ENCODE peak calls at places on chromosome 4, in six cellular contexts. One of them, this sample, is unnamed.

GRCh38 chr4:187017156-187017555 is 293.5 kb upstream of the FAT1 start:
- DNase-seq in cardiac fibroblast: no peak
- DNase-seq in brain microvascular endothelial cell: no peak
- DNase-seq in PC-3: peak; percentile 2
- DNase-seq in SK-N-SH: no peak
- DNase-seq in astrocyte of the spinal cord: no peak
- DNase-seq in this sample: no peak

GRCh38 chr4:113444386-113444785 is 317.2 kb downstream of the CAMK2D start:
- DNase-seq in PC-3: peak; percentile 55
- DNase-seq in cardiac fibroblast: peak; percentile 83
- DNase-seq in SK-N-SH: no peak
- DNase-seq in astrocyte of the spinal cord: peak; percentile 70
- DNase-seq in brain microvascular endothelial cell: no peak
- DNase-seq in this sample: no peak

GRCh38 chr4:55386073-55386472 is 9.7 kb upstream of the TMEM165 start:
- DNase-seq in astrocyte of the spinal cord: no peak
- DNase-seq in SK-N-SH: peak; percentile 53
- DNase-seq in cardiac fibroblast: peak; percentile 42
- DNase-seq in brain microvascular endothelial cell: peak; percentile 45
- DNase-seq in PC-3: peak; percentile 56
- DNase-seq in this sample: no peak

GRCh38 chr4:171650543-171650942 is 162.7 kb upstream of the GALNTL6 start:
- DNase-seq in astrocyte of the spinal cord: no peak
- DNase-seq in PC-3: no peak
- DNase-seq in cardiac fibroblast: no peak
- DNase-seq in SK-N-SH: peak; percentile 8
- DNase-seq in brain microvascular endothelial cell: no peak
- DNase-seq in this sample: no peak

GRCh38 chr4:545612-546011 is 30.5 kb downstream of the TMEM271 start:
- DNase-seq in cardiac fibroblast: no peak
- DNase-seq in brain microvascular endothelial cell: no peak
- DNase-seq in astrocyte of the spinal cord: no peak
- DNase-seq in SK-N-SH: no peak
- DNase-seq in PC-3: no peak
- DNase-seq in this sample: no peak

GRCh38 chr4:62622084-62622483 is 1422.0 kb downstream of the ADGRL3 start:
- DNase-seq in SK-N-SH: no peak
- DNase-seq in brain microvascular endothelial cell: no peak
- DNase-seq in PC-3: no peak
- DNase-seq in cardiac fibroblast: no peak
- DNase-seq in astrocyte of the spinal cord: no peak
- DNase-seq in this sample: no peak

GRCh38 chr4:5664778-5665177 is 43.6 kb downstream of the EVC2 start:
- DNase-seq in brain microvascular endothelial cell: no peak
- DNase-seq in cardiac fibroblast: no peak
- DNase-seq in SK-N-SH: no peak
- DNase-seq in astrocyte of the spinal cord: no peak
- DNase-seq in PC-3: no peak
- DNase-seq in this sample: no peak

GRCh38 chr4:4862665-4863482 is 3.4 kb downstream of the MSX1 start:
- DNase-seq in brain microvascular endothelial cell: no peak
- DNase-seq in cardiac fibroblast: no peak
- DNase-seq in SK-N-SH: peak; percentile 43
- DNase-seq in PC-3: no peak
- DNase-seq in astrocyte of the spinal cord: peak; percentile 22
- DNase-seq in this sample: no peak

GRCh38 chr4:177313263-177313662 is 3.6 kb downstream of the NEIL3 start:
- DNase-seq in cardiac fibroblast: peak; percentile 60
- DNase-seq in PC-3: no peak
- DNase-seq in brain microvascular endothelial cell: no peak
- DNase-seq in astrocyte of the spinal cord: no peak
- DNase-seq in SK-N-SH: no peak
- DNase-seq in this sample: no peak

GRCh38 chr4:123398803-123399637 is 2.4 kb downstream of the SPRY1 start:
- DNase-seq in PC-3: peak; percentile 57
- DNase-seq in brain microvascular endothelial cell: peak; percentile 71
- DNase-seq in cardiac fibroblast: peak; percentile 87
- DNase-seq in SK-N-SH: peak; percentile 39
- DNase-seq in astrocyte of the spinal cord: peak; percentile 78
- DNase-seq in this sample: no peak

GRCh38 chr4:55865228-55865806 is 11.9 kb downstream of the EXOC1 start:
- DNase-seq in cardiac fibroblast: peak; percentile 80
- DNase-seq in astrocyte of the spinal cord: peak; percentile 73
- DNase-seq in PC-3: peak; percentile 52
- DNase-seq in SK-N-SH: no peak
- DNase-seq in brain microvascular endothelial cell: peak; percentile 36
- DNase-seq in this sample: no peak

GRCh38 chr4:126627255-126627654 is 1005.5 kb upstream of the INTU start:
- DNase-seq in PC-3: peak; percentile 20
- DNase-seq in brain microvascular endothelial cell: peak; percentile 13
- DNase-seq in cardiac fibroblast: peak; percentile 46
- DNase-seq in SK-N-SH: peak; percentile 6
- DNase-seq in astrocyte of the spinal cord: peak; percentile 45
- DNase-seq in this sample: no peak

GRCh38 chr4:67700119-67700873 is 659 bp downstream of the UBA6 start:
- DNase-seq in cardiac fibroblast: peak; percentile 41
- DNase-seq in brain microvascular endothelial cell: no peak
- DNase-seq in astrocyte of the spinal cord: peak; percentile 50
- DNase-seq in PC-3: peak; percentile 52
- DNase-seq in SK-N-SH: peak; percentile 15
- DNase-seq in this sample: no peak

DNA sequence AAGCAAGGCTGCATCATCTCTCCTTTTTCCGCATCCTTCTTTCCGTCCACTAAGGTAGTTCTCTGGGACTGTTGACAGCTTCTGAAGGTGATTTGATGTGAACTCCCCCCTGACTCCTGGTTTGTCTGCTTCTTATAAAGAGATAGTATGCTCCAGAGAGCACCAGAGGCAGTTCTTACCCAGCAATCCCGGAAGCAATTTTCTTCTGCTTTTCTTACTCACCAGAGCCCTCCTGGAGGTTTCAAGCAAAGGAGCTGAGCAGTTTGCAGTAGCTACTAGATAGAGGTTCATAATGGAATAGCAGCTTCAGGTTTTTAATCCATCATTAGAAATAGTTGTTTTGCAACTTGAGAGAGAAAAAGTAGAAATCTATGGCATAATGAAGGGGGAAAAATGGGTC is 151.1 kb downstream of the PALLD start:
- DNase-seq in cardiac fibroblast: no peak
- DNase-seq in SK-N-SH: no peak
- DNase-seq in PC-3: no peak
- DNase-seq in brain microvascular endothelial cell: peak; percentile 51
- DNase-seq in astrocyte of the spinal cord: peak; percentile 68
- DNase-seq in this sample: no peak
- H3K4me3 ChIP-seq in cardiac fibroblast: no peak overlapping the region
- H3K4me3 ChIP-seq in SK-N-SH: no peak overlapping the region
- H3K4me3 ChIP-seq in PC-3: no peak overlapping the region
- H3K4me3 ChIP-seq in brain microvascular endothelial cell: no peak overlapping the region
- H3K4me3 ChIP-seq in astrocyte of the spinal cord: no peak overlapping the region
- H3K4me3 ChIP-seq in this sample: no peak overlapping the region

DNA sequence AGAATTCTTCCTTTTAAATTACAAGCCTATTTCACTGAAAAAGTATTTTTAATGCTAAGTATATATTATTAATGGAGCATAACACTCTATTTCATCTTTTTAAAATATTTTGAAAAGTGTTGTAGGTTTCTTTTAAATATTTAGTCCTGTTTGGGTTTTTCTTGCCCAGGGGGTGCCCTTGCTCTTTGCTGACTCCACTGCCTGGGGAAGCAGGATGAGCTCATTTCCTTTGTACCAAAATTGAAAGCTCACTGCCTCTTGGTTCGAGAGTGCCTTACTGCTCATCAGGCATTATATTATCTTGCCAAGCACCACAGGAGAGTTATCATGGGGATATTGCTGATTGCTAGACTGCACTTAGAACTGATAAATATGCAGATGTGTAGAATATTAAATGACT is 819.2 kb downstream of the PCDH18 start:
- DNase-seq in brain microvascular endothelial cell: peak; percentile 52
- DNase-seq in cardiac fibroblast: peak; percentile 68
- DNase-seq in SK-N-SH: no peak
- DNase-seq in astrocyte of the spinal cord: peak; percentile 40
- DNase-seq in PC-3: peak; percentile 19
- DNase-seq in this sample: peak; percentile 10
- TF ChIP-seq CTCF in brain microvascular endothelial cell: no peak
- TF ChIP-seq CTCF in cardiac fibroblast: peak; percentile 34
- TF ChIP-seq CTCF in SK-N-SH: peak; percentile 14
- TF ChIP-seq CTCF in astrocyte of the spinal cord: peak; percentile 8
- TF ChIP-seq CTCF in PC-3: no peak
- TF ChIP-seq CTCF in this sample: peak; percentile 48

GRCh38 chr4:158172558-158173258 is at the start of gene GASK1B:
- DNase-seq in cardiac fibroblast: peak; percentile 83
- DNase-seq in brain microvascular endothelial cell: peak; percentile 69
- DNase-seq in SK-N-SH: peak; percentile 47
- DNase-seq in astrocyte of the spinal cord: peak; percentile 83
- DNase-seq in PC-3: peak; percentile 70
- DNase-seq in this sample: peak; percentile 40
- H3K4me3 ChIP-seq in cardiac fibroblast: peak within 1 kb of the TSS; percentile 64
- H3K4me3 ChIP-seq in brain microvascular endothelial cell: peak within 1 kb of the TSS; percentile 47
- H3K4me3 ChIP-seq in SK-N-SH: peak within 1 kb of the TSS; percentile 19
- H3K4me3 ChIP-seq in astrocyte of the spinal cord: peak within 1 kb of the TSS; percentile 42
- H3K4me3 ChIP-seq in PC-3: peak within 1 kb of the TSS; percentile 66
- H3K4me3 ChIP-seq in this sample: peak within 1 kb of the TSS; percentile 5

GRCh38 chr4:51862781-51863180 is 19.8 kb downstream of the DCUN1D4 start:
- DNase-seq in astrocyte of the spinal cord: no peak
- DNase-seq in PC-3: no peak
- DNase-seq in SK-N-SH: no peak
- DNase-seq in brain microvascular endothelial cell: no peak
- DNase-seq in cardiac fibroblast: no peak
- DNase-seq in this sample: no peak
- TF ChIP-seq CTCF in astrocyte of the spinal cord: no peak
- TF ChIP-seq CTCF in PC-3: no peak
- TF ChIP-seq CTCF in SK-N-SH: no peak
- TF ChIP-seq CTCF in brain microvascular endothelial cell: no peak
- TF ChIP-seq CTCF in cardiac fibroblast: no peak
- TF ChIP-seq CTCF in this sample: no peak

GRCh38 chr4:154585369-154586018 is 5.0 kb downstream of the FGA start:
- DNase-seq in brain microvascular endothelial cell: no peak
- DNase-seq in SK-N-SH: no peak
- DNase-seq in PC-3: no peak
- DNase-seq in cardiac fibroblast: no peak
- DNase-seq in astrocyte of the spinal cord: no peak
- DNase-seq in this sample: no peak
- H3K4me3 ChIP-seq in brain microvascular endothelial cell: no peak overlapping the region
- H3K4me3 ChIP-seq in SK-N-SH: no peak overlapping the region
- H3K4me3 ChIP-seq in PC-3: no peak overlapping the region
- H3K4me3 ChIP-seq in cardiac fibroblast: no peak overlapping the region
- H3K4me3 ChIP-seq in astrocyte of the spinal cord: no peak overlapping the region
- H3K4me3 ChIP-seq in this sample: no peak overlapping the region

DNA sequence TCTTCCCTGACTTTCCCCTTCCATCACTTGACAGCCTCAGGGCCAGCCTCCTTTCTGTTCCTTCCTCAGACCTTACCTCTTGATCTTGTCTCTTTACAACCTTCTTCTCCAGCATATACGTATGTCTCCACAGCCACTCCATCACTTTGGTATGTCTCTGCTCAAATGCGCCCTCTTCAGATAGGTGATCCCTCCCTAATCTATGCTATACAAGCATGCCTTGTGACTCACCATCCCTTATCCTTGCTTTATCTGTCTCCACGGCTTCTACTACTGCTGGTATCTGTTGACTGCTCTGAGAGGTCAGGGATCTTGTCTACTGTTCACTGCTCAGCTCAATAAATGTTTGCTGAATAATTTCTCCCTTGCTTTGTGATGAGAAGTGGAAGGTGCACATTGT is 9.0 kb downstream of the ARAP2 start:
- DNase-seq in astrocyte of the spinal cord: no peak
- DNase-seq in SK-N-SH: no peak
- DNase-seq in PC-3: peak; percentile 66
- DNase-seq in brain microvascular endothelial cell: peak; percentile 18
- DNase-seq in cardiac fibroblast: no peak
- DNase-seq in this sample: no peak
- TF ChIP-seq CTCF in astrocyte of the spinal cord: no peak
- TF ChIP-seq CTCF in SK-N-SH: no peak
- TF ChIP-seq CTCF in PC-3: peak; percentile 48
- TF ChIP-seq CTCF in brain microvascular endothelial cell: peak; percentile 18
- TF ChIP-seq CTCF in cardiac fibroblast: no peak
- TF ChIP-seq CTCF in this sample: no peak

GRCh38 chr4:174396599-174396998 is 112.9 kb downstream of the CEP44 start:
- DNase-seq in astrocyte of the spinal cord: no peak
- DNase-seq in PC-3: no peak
- DNase-seq in cardiac fibroblast: no peak
- DNase-seq in SK-N-SH: no peak
- DNase-seq in brain microvascular endothelial cell: no peak
- DNase-seq in this sample: no peak
- H3K4me3 ChIP-seq in astrocyte of the spinal cord: no peak overlapping the region
- H3K4me3 ChIP-seq in PC-3: no peak overlapping the region
- H3K4me3 ChIP-seq in cardiac fibroblast: no peak overlapping the region
- H3K4me3 ChIP-seq in SK-N-SH: no peak overlapping the region
- H3K4me3 ChIP-seq in brain microvascular endothelial cell: no peak overlapping the region
- H3K4me3 ChIP-seq in this sample: no peak overlapping the region

This sample was measured in epithelial cell of proximal tubule.